ENCODE peak calls at places on chromosomes 1 and 21, in five cellular contexts. F is astrocyte of the cerebellum, R is hepatocyte, U is IMR-90, T is epithelial cell of esophagus. H is an unnamed sample.

GRCh38 chr1:184931566-184931965 is 42.7 kb downstream of the NIBAN1 start:
- DNase-seq in F (no peak), R (no peak), U (no peak), T (no peak), H (no peak)

GRCh38 chr1:221272940-221273339 is 393.7 kb downstream of the HLX start:
- DNase-seq in F (no peak), R (no peak), U (no peak), T (no peak), H (no peak)

GRCh38 chr1:173997796-173998195 is 24.4 kb downstream of the RC3H1 start:
- DNase-seq in F (no peak), R (no peak), U (peak), T (no peak), H (peak)

GRCh38 chr21:14303731-14304488 is 79.0 kb downstream of the HSPA13 start:
- DNase-seq in F (no peak), R (no peak), U (no peak), T (no peak), H (no peak)

GRCh38 chr1:25033828-25034451 is 103.9 kb upstream of the RUNX3 start:
- DNase-seq in F (no peak), R (no peak), U (no peak), T (no peak), H (no peak)

GRCh38 chr1:119435061-119435460 is 20.1 kb downstream of the HSD3B2 start:
- DNase-seq in F (no peak), R (no peak), U (no peak), T (peak), H (no peak)

GRCh38 chr1:147720557-147720956 is 39.8 kb downstream of the GJA5 start:
- DNase-seq in F (no peak), R (no peak), U (no peak), T (no peak), H (no peak)

GRCh38 chr1:11485191-11485590 is 6.2 kb downstream of the DISP3 start:
- DNase-seq in F (no peak), R (no peak), U (no peak), T (no peak), H (no peak)

GRCh38 chr1:69648486-69648885 is 80.8 kb downstream of the LRRC7 start:
- DNase-seq in F (peak), R (no peak), U (peak), T (peak), H (peak)

GRCh38 chr21:27363719-27364479 is 397.0 kb upstream of the ADAMTS5 start:
- DNase-seq in F (no peak), R (no peak), U (peak), T (no peak), H (no peak)

GRCh38 chr1:93420400-93420799 is 27.5 kb upstream of the FNBP1L start:
- DNase-seq in F (no peak), R (no peak), U (no peak), T (no peak), H (no peak)

GRCh38 chr1:41811051-41811795 is 107.5 kb downstream of the HIVEP3 start:
- DNase-seq in F (no peak), R (no peak), U (peak), T (peak), H (peak)

GRCh38 chr1:12155328-12155727 is 11.5 kb upstream of the TNFRSF1B start:
- DNase-seq in F (no peak), R (no peak), U (no peak), T (no peak), H (no peak)

GRCh38 chr1:232393010-232393833 is 236.7 kb downstream of the SIPA1L2 start:
- DNase-seq in F (no peak), R (no peak), U (peak), T (no peak), H (no peak)

GRCh38 chr1:59926381-59927243 is at the start of gene CYP2J2:
- DNase-seq in F (no peak), R (peak), U (no peak), T (peak), H (peak)

GRCh38 chr1:178818416-178818815 is 52.5 kb downstream of the ANGPTL1 start:
- DNase-seq in F (peak), R (peak), U (peak), T (peak), H (peak)

GRCh38 chr1:100941098-100941527 is 45.2 kb downstream of the SLC30A7 start:
- DNase-seq in F (no peak), R (no peak), U (no peak), T (no peak), H (no peak)

GRCh38 chr21:21612446-21612845 is 614.2 kb downstream of the NCAM2 start:
- DNase-seq in F (peak), R (no peak), U (peak), T (peak), H (peak)

GRCh38 chr1:186183219-186183618 is 191.8 kb downstream of the TPR start:
- DNase-seq in F (no peak), R (no peak), U (peak), T (peak), H (peak)

GRCh38 chr1:88922214-88922613 is 30.8 kb upstream of the GTF2B start:
- DNase-seq in F (no peak), R (no peak), U (no peak), T (no peak), H (no peak)

GRCh38 chr1:90107971-90108370 is 113.1 kb downstream of the ZNF326 start:
- DNase-seq in F (no peak), R (no peak), U (no peak), T (no peak), H (no peak)

GRCh38 chr1:229882621-229883020 is 184.4 kb upstream of the GALNT2 start:
- DNase-seq in F (no peak), R (no peak), U (no peak), T (no peak), H (no peak)

GRCh38 chr21:42055425-42055824 is 15.7 kb upstream of the UMODL1 start:
- DNase-seq in F (no peak), R (no peak), U (no peak), T (no peak), H (no peak)

GRCh38 chr1:207028884-207029283 is 3.7 kb downstream of the C1orf116 start:
- DNase-seq in F (no peak), R (no peak), U (no peak), T (peak), H (no peak)

GRCh38 chr1:207027221-207027777 is 5.3 kb downstream of the C1orf116 start:
- DNase-seq in F (no peak), R (peak), U (peak), T (peak), H (no peak)

GRCh38 chr1:207026177-207026576 is 6.4 kb downstream of the C1orf116 start:
- DNase-seq in F (no peak), R (no peak), U (no peak), T (peak), H (no peak)

GRCh38 chr1:207029991-207030521 is 2.5 kb downstream of the C1orf116 start:
- DNase-seq in F (no peak), R (no peak), U (no peak), T (peak), H (peak)

DNA sequence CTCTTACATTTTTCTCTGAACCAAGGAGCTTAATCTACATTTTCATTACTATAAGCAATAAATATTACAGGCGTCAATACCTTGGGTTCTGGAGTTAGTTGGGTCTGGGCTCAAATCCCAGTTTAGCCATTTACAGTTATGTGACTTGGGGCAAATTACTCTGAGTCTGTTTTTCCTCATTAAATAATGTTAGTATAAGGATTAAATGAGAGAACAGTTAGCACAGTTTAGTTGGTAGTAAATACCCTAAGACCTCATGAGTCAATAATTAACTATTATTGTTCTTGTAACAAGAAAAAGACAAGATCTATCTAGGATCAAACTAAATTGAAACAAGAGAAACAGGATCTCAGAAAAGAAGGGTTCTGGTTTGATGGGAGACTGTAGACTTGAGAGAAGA is 4.6 kb downstream of the C1orf116 start:
- DNase-seq in F (no peak), R (no peak), U (no peak), T (no peak), H (no peak)
- H3K4me3 ChIP-seq in F (no peak), R (no peak), U (no peak), T (peak), H (no peak)

DNA sequence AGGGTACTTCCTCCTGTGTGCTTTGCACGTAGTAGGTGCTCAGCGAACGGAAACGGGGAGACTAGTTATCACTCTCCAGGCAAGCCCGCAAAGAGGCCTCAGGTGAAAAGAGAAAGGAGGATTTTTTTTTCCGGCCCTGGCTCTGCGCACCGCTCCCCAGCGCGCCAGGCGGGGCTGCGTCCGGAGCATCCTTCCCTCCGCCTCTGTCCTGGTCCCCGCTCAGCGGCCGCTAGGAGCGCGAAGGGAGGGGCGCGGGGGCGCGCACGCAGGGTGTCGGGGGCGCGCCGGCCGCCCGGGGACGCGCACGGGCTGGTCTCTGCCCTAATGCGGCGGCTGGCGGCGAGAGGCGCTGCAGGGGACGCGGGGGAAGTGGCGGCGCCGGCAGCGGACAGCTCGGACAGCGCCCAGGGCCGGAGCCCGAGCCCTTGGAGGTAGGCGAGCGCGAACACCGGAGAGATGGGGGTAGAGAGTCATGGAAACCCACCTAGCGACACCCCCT is 42.3 kb upstream of the NFASC start:
- DNase-seq in F (no peak), R (peak), U (no peak), T (peak), H (peak)
- TF ChIP-seq CTCF in F (no peak), R (no peak), U (no peak), T (no peak), H (no peak)

GRCh38 chr1:3652538-3653285 is 396 bp downstream of the TP73 start:
- DNase-seq in F (no peak), R (no peak), U (no peak), T (no peak), H (no peak)
- H3K4me3 ChIP-seq in F (no peak), R (no peak), U (no peak), T (no peak), H (no peak)

GRCh38 chr1:117842408-117843170 is 86.8 kb downstream of the GDAP2 start:
- DNase-seq in F (no peak), R (no peak), U (no peak), T (no peak), H (no peak)
- TF ChIP-seq CTCF in F (no peak), R (no peak), U (no peak), T (no peak), H (no peak)

H was measured in fibroblast of villous mesenchyme.